ENCODE peak calls at places on chromosomes 11 and 22, in four cellular contexts. T is BE2C, H is brain microvascular endothelial cell, B is A549. N is an unnamed sample.

GRCh38 chr11:91981995-91982394 is 242.6 kb upstream of the FAT3 start:
- DNase-seq in H (peak), B (peak), T (no peak), N (no peak)

GRCh38 chr11:73237471-73238290 is 19.6 kb downstream of the P2RY2 start:
- DNase-seq in B (no peak), H (peak), T (no peak), N (no peak)

GRCh38 chr11:31887180-31887579 is 76.1 kb upstream of the PAX6 start:
- DNase-seq in T (peak), B (no peak), H (no peak), N (no peak)

GRCh38 chr11:35879361-35879760 is 64.5 kb upstream of the LDLRAD3 start:
- DNase-seq in B (no peak), T (no peak), H (no peak), N (no peak)

GRCh38 chr11:93700830-93701229 is 39.3 kb downstream of the CEP295 start:
- DNase-seq in H (peak), T (no peak), B (no peak), N (no peak)

GRCh38 chr11:16293204-16293681 is 63.1 kb downstream of the SOX6 start:
- DNase-seq in T (no peak), B (no peak), H (peak), N (no peak)

GRCh38 chr11:32087602-32088001 is 3.3 kb upstream of the RCN1 start:
- DNase-seq in T (no peak), B (no peak), H (peak), N (no peak)

GRCh38 chr11:46778416-46778815 is 59.4 kb downstream of the F2 start:
- DNase-seq in T (no peak), H (no peak), B (no peak), N (no peak)

GRCh38 chr11:70716986-70717775 is 318.9 kb downstream of the CTTN start:
- DNase-seq in H (no peak), B (no peak), T (no peak), N (no peak)

GRCh38 chr11:128171496-128171895 is 415.9 kb downstream of the ETS1 start:
- DNase-seq in T (no peak), B (no peak), H (no peak), N (no peak)

GRCh38 chr11:130001491-130002351 is 914 bp downstream of the PRDM10 start:
- DNase-seq in T (no peak), B (peak), H (peak), N (peak)

GRCh38 chr11:133134561-133135173 is 397.6 kb downstream of the OPCML start:
- DNase-seq in T (peak), B (peak), H (peak), N (peak)

GRCh38 chr11:69001301-69002081 is 11.6 kb downstream of the MRGPRF start:
- DNase-seq in T (no peak), B (no peak), H (no peak), N (no peak)

GRCh38 chr22:39871008-39871798 is 22.4 kb downstream of the ENTHD1 start:
- DNase-seq in B (no peak), H (no peak), T (no peak), N (no peak)

GRCh38 chr11:45092901-45093760 is 53.3 kb upstream of the PRDM11 start:
- DNase-seq in B (no peak), H (peak), T (no peak), N (no peak)

GRCh38 chr22:24823787-24824186 is 17.8 kb downstream of the SGSM1 start:
- DNase-seq in B (no peak), T (no peak), H (no peak), N (no peak)

GRCh38 chr11:59548309-59548656 is 36.9 kb downstream of the OR4D9 start:
- DNase-seq in H (no peak), B (no peak), T (no peak), N (no peak)

GRCh38 chr11:2928605-2929510 is at the start of gene PHLDA2:
- DNase-seq in B (peak), T (no peak), H (peak), N (peak)

GRCh38 chr11:105507496-105508254 is 102.2 kb upstream of the GRIA4 start:
- DNase-seq in T (no peak), H (no peak), B (no peak), N (no peak)

GRCh38 chr11:88531776-88532175 is 194.2 kb upstream of the CTSC start:
- DNase-seq in B (no peak), H (no peak), T (no peak), N (no peak)

GRCh38 chr22:37334859-37335818 is 52.8 kb downstream of the CYTH4 start:
- DNase-seq in H (no peak), B (no peak), T (peak), N (peak)
- TF ChIP-seq CTCF in H (peak), B (no peak), T (no peak), N (no peak)

GRCh38 chr11:48879256-48879655 is 104.4 kb downstream of the TRIM51G start:
- DNase-seq in H (no peak), B (no peak), T (no peak), N (no peak)

DNA sequence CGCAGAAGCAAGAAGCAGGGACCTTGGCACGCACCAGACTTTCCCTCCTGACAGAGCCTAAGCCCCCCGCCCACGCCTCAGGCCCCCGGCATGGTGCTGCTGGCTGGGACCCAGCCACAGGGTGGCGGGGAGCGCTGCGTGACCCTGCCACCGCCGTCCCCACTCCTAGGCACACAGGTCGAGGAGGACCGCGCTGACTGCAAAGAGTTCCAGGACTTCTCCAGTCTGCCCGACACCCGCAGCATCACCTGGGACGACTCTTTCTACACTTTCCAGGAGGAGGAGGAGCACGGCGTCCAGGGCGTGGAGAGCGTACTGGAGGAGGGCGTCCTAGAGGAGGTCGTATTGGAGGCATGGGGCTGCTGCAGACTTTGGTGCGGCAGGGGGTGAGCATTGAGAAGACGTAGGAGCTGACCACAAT is 103.7 kb downstream of the TRIM51G start:
- DNase-seq in B (no peak), H (no peak), T (no peak), N (no peak)
- TF ChIP-seq CTCF in B (no peak), H (no peak), T (no peak), N (no peak)

GRCh38 chr11:1706634-1707400 is 9.8 kb downstream of the KRTAP5-6 start:
- DNase-seq in B (peak), H (no peak), T (peak), N (no peak)
- TF ChIP-seq CTCF in B (peak), H (no peak), T (peak), N (no peak)

DNA sequence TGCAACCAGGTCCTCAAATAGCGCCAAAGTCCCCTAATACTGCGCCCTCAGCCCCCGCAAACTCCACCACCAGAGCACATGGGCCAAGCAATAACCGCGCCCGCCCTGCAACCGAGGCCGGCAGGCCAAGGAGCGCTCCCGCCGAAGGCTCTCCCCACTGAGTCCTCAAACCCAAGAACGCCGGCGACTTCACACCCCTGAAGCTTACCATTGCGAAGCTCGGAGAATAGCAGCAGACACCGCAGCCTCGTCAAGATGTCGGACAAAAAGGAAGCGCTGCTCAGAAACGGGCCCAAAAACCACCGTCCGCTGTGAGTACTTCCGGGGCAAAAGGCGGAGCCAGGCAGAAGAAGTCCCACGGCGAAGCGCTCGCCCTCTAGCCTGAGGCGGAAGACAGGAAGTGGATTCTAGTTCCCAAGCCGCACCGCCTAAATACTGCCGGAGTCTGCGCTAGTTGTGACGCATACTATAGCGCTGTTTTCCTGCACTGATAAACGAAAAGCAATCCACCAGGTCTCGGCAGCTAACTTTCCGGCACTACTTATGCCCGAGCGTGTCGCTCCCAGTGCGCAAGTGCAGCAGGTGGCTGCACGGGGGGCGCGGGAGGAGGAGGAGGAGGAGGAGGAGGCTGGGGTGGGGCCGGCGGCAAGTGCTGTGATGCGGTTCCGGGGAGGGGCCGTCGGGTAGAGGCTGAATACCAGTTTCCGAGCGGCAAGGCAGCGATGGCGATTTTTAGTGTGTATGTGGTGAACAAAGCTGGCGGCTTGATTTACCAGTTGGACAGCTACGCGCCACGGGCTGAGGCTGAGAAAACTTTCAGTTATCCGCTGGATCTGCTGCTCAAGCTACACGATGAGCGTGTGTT is at the start of the genes RPS25 and TRAPPC4:
- DNase-seq in B (peak), H (peak), T (peak), N (peak)
- TF ChIP-seq CTCF in B (no peak), H (no peak), T (no peak), N (no peak)

GRCh38 chr11:63745304-63746170 is 23.0 kb downstream of the ZFTA start:
- DNase-seq in H (no peak), B (no peak), T (no peak), N (no peak)
- TF ChIP-seq CTCF in H (peak), B (peak), T (peak), N (no peak)

GRCh38 chr11:108498046-108498815 is at the start of gene POGLUT3:
- DNase-seq in T (peak), H (peak), B (peak), N (peak)
- TF ChIP-seq CTCF in T (no peak), H (no peak), B (no peak), N (no peak)

DNA sequence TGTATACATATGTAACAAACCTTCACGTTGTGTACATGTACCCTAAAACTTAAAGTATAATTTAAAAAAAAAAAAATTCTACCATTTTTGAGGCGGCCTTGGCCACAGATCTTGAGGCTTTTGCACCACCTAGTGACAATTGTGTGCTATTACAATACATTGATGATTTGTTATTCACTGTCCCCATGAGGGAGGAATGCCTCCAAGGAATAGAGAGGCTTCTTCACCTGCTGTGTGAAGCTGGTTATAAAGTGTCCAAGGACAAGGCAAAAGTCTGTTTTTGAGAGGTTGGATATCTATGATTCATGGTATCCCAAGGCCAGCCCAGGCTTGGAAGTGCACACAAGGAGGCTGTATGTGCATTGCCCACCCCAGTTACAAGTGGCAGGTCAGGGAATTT is 30.7 kb downstream of the SLC22A25 start:
- DNase-seq in B (peak), H (peak), T (peak), N (peak)
- TF ChIP-seq CTCF in B (peak), H (peak), T (peak), N (peak)

DNA sequence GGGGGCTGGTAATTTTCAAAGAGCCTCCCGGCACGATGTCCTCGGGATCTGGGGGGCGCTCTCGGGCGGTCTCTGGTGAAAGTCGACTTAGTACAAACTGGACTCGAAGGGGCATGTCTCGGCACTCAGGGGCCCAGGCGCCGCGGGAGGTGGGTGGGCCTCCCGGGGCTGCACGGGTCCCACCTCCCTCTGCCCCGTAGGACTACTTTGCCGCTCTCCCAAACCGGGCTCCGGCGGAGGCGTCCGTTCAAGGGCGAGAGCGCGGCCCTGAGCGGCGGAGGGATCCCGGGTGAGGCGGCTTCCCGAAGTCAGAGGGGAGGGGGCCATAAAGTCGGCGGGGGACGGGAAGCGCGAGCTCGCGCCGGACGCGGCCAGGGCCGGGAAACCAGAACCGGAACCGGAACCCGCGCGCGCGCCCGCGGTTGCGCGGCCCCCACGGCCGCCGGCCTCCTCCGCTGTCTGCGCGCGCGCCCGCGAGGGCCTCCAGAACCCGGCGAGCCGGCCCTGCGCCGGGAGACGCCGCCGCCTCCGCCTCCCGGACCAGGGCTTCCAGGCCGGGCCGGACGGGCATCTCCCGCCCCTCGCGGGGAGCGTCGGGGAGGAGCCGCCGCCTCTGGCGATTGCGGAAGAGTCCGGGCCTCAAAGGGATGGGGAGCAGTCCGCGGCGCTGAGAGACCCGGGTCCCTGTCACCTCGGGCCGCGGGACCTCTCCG is at the start of gene ARHGEF12:
- DNase-seq in H (peak), B (peak), T (peak), N (peak)
- TF ChIP-seq CTCF in H (peak), B (peak), T (peak), N (no peak)

DNA sequence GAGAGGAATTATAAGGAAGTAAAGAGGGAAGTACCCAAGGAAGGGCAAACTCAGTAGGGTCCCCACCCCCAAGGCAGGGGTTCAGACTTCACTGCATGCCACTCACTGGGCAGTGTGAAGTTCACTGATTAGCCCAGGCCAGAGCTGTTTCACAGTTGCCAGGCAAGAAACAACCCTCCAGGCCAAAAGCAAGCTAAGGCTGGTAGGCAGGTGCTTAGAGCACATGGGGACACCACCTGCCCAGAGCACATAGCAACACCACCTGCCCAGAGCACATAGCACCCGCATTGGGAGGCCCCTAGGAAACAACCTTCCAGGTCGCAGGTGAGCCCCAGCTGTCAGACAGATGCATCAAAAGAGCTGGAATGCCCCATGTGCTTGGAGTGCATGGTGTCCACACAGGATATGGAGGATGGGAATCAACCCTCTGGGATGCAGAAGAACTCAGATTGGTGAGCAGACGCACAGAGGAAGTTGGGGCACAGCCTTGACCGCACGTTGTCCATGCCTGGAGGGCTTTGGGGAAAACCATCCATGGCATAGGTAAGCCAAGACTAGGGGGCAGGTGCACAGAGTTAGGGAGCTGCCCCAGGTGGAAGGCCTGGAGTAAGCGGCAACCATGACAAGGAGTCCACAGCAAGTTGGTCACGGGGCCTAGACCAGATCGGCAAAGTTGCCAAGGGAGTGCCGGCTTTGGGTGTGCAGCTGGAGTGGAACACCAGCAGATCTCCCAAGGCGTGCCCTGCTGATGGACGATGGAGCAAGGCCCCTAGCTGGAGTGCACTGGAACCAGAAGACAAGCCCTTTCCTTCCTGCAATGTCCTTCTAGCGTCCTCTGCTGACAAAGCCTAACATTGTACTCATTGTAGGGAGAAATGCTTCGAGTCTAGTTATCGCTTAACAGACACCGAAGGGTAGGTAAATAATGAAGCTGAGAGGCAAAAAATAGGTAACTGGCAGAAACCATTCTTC is 7.8 kb upstream of the TMEM216 start:
- DNase-seq in B (no peak), H (no peak), T (peak), N (no peak)
- TF ChIP-seq CTCF in B (peak), H (peak), T (peak), N (no peak)

DNA sequence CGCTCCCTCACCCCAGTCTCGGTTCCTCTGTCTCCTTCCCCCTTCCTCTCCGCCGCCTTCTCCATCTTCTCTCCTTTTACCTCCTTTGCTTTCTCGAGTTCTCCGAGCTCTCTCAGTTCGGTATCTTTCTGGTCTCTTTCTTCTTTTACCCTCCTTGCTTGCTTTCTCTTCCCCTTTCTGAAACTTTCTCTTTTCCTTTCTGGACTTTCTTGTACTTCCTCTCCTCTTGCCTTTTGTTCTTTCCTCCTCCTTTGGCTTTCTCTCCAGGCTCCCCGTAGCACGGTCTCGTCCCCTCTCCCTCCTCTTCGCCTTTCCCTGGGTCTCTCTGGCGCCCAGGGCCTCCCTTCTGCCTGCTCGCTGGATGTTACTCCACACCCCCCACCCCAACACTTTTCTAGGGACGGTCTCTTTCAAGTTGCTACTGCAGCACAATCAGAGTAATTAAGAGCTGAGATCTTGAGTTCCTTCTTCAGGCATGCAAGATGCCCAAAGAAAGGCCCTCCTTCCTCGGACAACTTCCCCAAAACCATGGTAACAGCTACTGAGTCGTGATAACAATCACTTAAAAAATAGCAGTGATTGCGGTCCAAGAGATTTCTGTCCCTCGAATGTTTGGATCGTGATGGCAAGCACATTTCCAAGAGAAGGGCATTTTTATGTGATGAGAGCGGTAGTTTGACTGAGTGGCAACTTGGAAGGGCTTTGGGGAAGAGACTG is 487 bp upstream of the TENM4 start:
- DNase-seq in T (no peak), H (no peak), B (no peak), N (peak)
- TF ChIP-seq CTCF in T (no peak), H (peak), B (no peak), N (peak)

N was measured in nephron progenitor cell.